ENCODE peak calls at places on chromosomes 1 and 21, in five cellular contexts. One of them, this sample, is unnamed. For H3K36me3, the result is how much of the 10 kb centered on the place peaks cover.

GRCh38 chr1:158833269-158833668 is 2.1 kb downstream of the MNDA start:
- DNase-seq in heart right ventricle: no peak
- DNase-seq in SJSA1: no peak
- DNase-seq in sigmoid colon: no peak
- DNase-seq in mesendoderm: no peak
- DNase-seq in this sample: no peak

GRCh38 chr1:68116643-68117235 is 66.3 kb upstream of the DIRAS3 start:
- DNase-seq in heart right ventricle: no peak
- DNase-seq in SJSA1: peak
- DNase-seq in sigmoid colon: no peak
- DNase-seq in mesendoderm: peak
- DNase-seq in this sample: no peak

GRCh38 chr1:184576822-184577790 is 177.6 kb downstream of the EDEM3 start:
- DNase-seq in heart right ventricle: no peak
- DNase-seq in SJSA1: no peak
- DNase-seq in sigmoid colon: no peak
- DNase-seq in mesendoderm: no peak
- DNase-seq in this sample: no peak

GRCh38 chr1:226697151-226697575 is 41.9 kb downstream of the ITPKB start:
- DNase-seq in heart right ventricle: no peak
- DNase-seq in SJSA1: no peak
- DNase-seq in sigmoid colon: no peak
- DNase-seq in mesendoderm: no peak
- DNase-seq in this sample: no peak

GRCh38 chr1:3468236-3469103 is 14.0 kb downstream of the ARHGEF16 start:
- DNase-seq in heart right ventricle: peak
- DNase-seq in SJSA1: peak
- DNase-seq in sigmoid colon: peak
- DNase-seq in mesendoderm: no peak
- DNase-seq in this sample: peak

GRCh38 chr1:226520640-226521355 is 27.8 kb upstream of the STUM start:
- DNase-seq in heart right ventricle: no peak
- DNase-seq in SJSA1: no peak
- DNase-seq in sigmoid colon: no peak
- DNase-seq in mesendoderm: no peak
- DNase-seq in this sample: no peak

GRCh38 chr1:101122452-101123166 is 97.0 kb upstream of the DPH5 start:
- DNase-seq in heart right ventricle: no peak
- DNase-seq in SJSA1: no peak
- DNase-seq in sigmoid colon: no peak
- DNase-seq in mesendoderm: no peak
- DNase-seq in this sample: no peak

GRCh38 chr21:34582506-34583150 is 32.3 kb downstream of the RCAN1 start:
- DNase-seq in heart right ventricle: peak
- DNase-seq in SJSA1: no peak
- DNase-seq in sigmoid colon: no peak
- DNase-seq in mesendoderm: peak
- DNase-seq in this sample: no peak

GRCh38 chr1:153880962-153881361 is 41.8 kb downstream of the GATAD2B start:
- DNase-seq in heart right ventricle: peak
- DNase-seq in SJSA1: peak
- DNase-seq in sigmoid colon: peak
- DNase-seq in mesendoderm: no peak
- DNase-seq in this sample: peak

GRCh38 chr1:35443768-35444518 is 113.3 kb downstream of the KIAA0319L start:
- DNase-seq in heart right ventricle: no peak
- DNase-seq in SJSA1: no peak
- DNase-seq in sigmoid colon: no peak
- DNase-seq in mesendoderm: peak
- DNase-seq in this sample: no peak

GRCh38 chr1:80217377-80217986 is 1211.0 kb upstream of the ADGRL4 start:
- DNase-seq in heart right ventricle: no peak
- DNase-seq in SJSA1: no peak
- DNase-seq in sigmoid colon: no peak
- DNase-seq in mesendoderm: peak
- DNase-seq in this sample: no peak

GRCh38 chr1:198030682-198031081 is 113.5 kb downstream of the LHX9 start:
- DNase-seq in heart right ventricle: no peak
- DNase-seq in SJSA1: no peak
- DNase-seq in sigmoid colon: no peak
- DNase-seq in mesendoderm: no peak
- DNase-seq in this sample: no peak

GRCh38 chr1:13992489-13993285 is 292.7 kb downstream of the PRDM2 start:
- DNase-seq in heart right ventricle: no peak
- DNase-seq in SJSA1: no peak
- DNase-seq in sigmoid colon: no peak
- DNase-seq in mesendoderm: peak
- DNase-seq in this sample: no peak

GRCh38 chr1:39262802-39263201 is 58.3 kb downstream of the MACF1 start:
- DNase-seq in heart right ventricle: no peak
- DNase-seq in SJSA1: no peak
- DNase-seq in sigmoid colon: no peak
- DNase-seq in mesendoderm: no peak
- DNase-seq in this sample: no peak

GRCh38 chr1:151131832-151132675 is 14.4 kb downstream of the SEMA6C start:
- DNase-seq in heart right ventricle: peak
- DNase-seq in SJSA1: no peak
- DNase-seq in sigmoid colon: peak
- DNase-seq in mesendoderm: peak
- DNase-seq in this sample: no peak

GRCh38 chr1:12021616-12022015 is 2.3 kb downstream of the MIIP start:
- DNase-seq in heart right ventricle: no peak
- DNase-seq in SJSA1: no peak
- DNase-seq in sigmoid colon: no peak
- DNase-seq in mesendoderm: no peak
- DNase-seq in this sample: no peak

GRCh38 chr1:24862775-24863483 is 67.1 kb downstream of the RUNX3 start:
- DNase-seq in heart right ventricle: no peak
- DNase-seq in SJSA1: no peak
- DNase-seq in sigmoid colon: no peak
- DNase-seq in mesendoderm: no peak
- DNase-seq in this sample: peak

GRCh38 chr1:178612261-178612660 is 99.4 kb downstream of the TEX35 start:
- DNase-seq in heart right ventricle: no peak
- DNase-seq in SJSA1: no peak
- DNase-seq in sigmoid colon: no peak
- DNase-seq in mesendoderm: no peak
- DNase-seq in this sample: no peak

GRCh38 chr1:177884499-177885021 is 85.3 kb downstream of the SEC16B start:
- DNase-seq in heart right ventricle: no peak
- DNase-seq in SJSA1: no peak
- DNase-seq in sigmoid colon: no peak
- DNase-seq in mesendoderm: no peak
- DNase-seq in this sample: no peak

GRCh38 chr1:225481738-225482137 is 53.9 kb upstream of the LBR start:
- DNase-seq in heart right ventricle: no peak
- DNase-seq in SJSA1: no peak
- DNase-seq in sigmoid colon: peak
- DNase-seq in mesendoderm: no peak
- DNase-seq in this sample: no peak

GRCh38 chr1:14242145-14242544 is 356.3 kb upstream of the KAZN start:
- DNase-seq in heart right ventricle: no peak
- DNase-seq in SJSA1: no peak
- DNase-seq in sigmoid colon: no peak
- DNase-seq in mesendoderm: no peak
- DNase-seq in this sample: no peak

GRCh38 chr21:45542242-45542666 is at the start of gene SLC19A1:
- DNase-seq in heart right ventricle: peak
- DNase-seq in SJSA1: peak
- DNase-seq in sigmoid colon: peak
- DNase-seq in mesendoderm: peak
- DNase-seq in this sample: peak

GRCh38 chr1:185292237-185292636 is 24.8 kb downstream of the IVNS1ABP start:
- DNase-seq in heart right ventricle: no peak
- DNase-seq in SJSA1: no peak
- DNase-seq in sigmoid colon: no peak
- DNase-seq in mesendoderm: no peak
- DNase-seq in this sample: peak

GRCh38 chr1:204081791-204082513 is 9.0 kb downstream of the SOX13 start:
- DNase-seq in heart right ventricle: no peak
- DNase-seq in SJSA1: no peak
- DNase-seq in sigmoid colon: peak
- DNase-seq in mesendoderm: no peak
- DNase-seq in this sample: no peak
- H3K4me3 ChIP-seq in heart right ventricle: no peak
- H3K4me3 ChIP-seq in SJSA1: no peak
- H3K4me3 ChIP-seq in sigmoid colon: no peak
- H3K4me3 ChIP-seq in mesendoderm: no peak
- H3K4me3 ChIP-seq in this sample: no peak

DNA sequence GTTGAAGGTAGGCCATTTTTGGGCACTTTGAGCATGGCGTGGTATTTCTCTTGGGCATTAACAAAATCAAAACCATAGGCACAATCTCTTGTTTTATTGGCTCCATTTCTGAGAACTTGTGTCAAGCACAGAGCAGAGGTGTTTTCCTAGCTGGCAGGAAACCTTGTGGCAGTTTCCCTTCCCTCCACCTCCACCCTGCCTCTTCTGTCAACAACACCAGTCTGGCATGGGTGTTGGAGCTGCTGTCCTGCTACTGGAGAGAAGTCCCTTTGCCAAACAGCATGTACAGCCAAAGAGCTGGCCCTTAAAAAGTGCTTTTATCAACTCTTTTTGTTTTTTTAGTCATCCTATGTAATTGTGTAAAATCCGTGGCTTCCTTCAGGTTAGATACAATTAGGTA is 16.0 kb downstream of the ATP1A1 start:
- DNase-seq in heart right ventricle: no peak
- DNase-seq in SJSA1: no peak
- DNase-seq in sigmoid colon: no peak
- DNase-seq in mesendoderm: no peak
- DNase-seq in this sample: no peak
- H3K27ac ChIP-seq in heart right ventricle: peak
- H3K27ac ChIP-seq in SJSA1: no peak
- H3K27ac ChIP-seq in sigmoid colon: no peak
- H3K27ac ChIP-seq in mesendoderm: no peak
- H3K27ac ChIP-seq in this sample: no peak

GRCh38 chr1:60911980-60912692 is 170.2 kb upstream of the NFIA start:
- DNase-seq in heart right ventricle: peak
- DNase-seq in SJSA1: no peak
- DNase-seq in sigmoid colon: no peak
- DNase-seq in mesendoderm: no peak
- DNase-seq in this sample: no peak
- H3K36me3 ChIP-seq in heart right ventricle: under half
- H3K36me3 ChIP-seq in SJSA1: under half
- H3K36me3 ChIP-seq in sigmoid colon: under half
- H3K36me3 ChIP-seq in mesendoderm: under half
- H3K36me3 ChIP-seq in this sample: under half

GRCh38 chr1:7479544-7479943 is 291.6 kb upstream of the VAMP3 start:
- DNase-seq in heart right ventricle: no peak
- DNase-seq in SJSA1: no peak
- DNase-seq in sigmoid colon: no peak
- DNase-seq in mesendoderm: no peak
- DNase-seq in this sample: peak

GRCh38 chr1:7477593-7477992 is 293.5 kb upstream of the VAMP3 start:
- DNase-seq in heart right ventricle: no peak
- DNase-seq in SJSA1: no peak
- DNase-seq in sigmoid colon: no peak
- DNase-seq in mesendoderm: no peak
- DNase-seq in this sample: no peak

GRCh38 chr1:7478797-7479499 is 292.1 kb upstream of the VAMP3 start:
- DNase-seq in heart right ventricle: peak
- DNase-seq in SJSA1: no peak
- DNase-seq in sigmoid colon: peak
- DNase-seq in mesendoderm: no peak
- DNase-seq in this sample: peak

GRCh38 chr1:7476861-7477534 is 294.1 kb upstream of the VAMP3 start:
- DNase-seq in heart right ventricle: no peak
- DNase-seq in SJSA1: no peak
- DNase-seq in sigmoid colon: no peak
- DNase-seq in mesendoderm: no peak
- DNase-seq in this sample: peak

GRCh38 chr1:7478142-7478796 is 292.8 kb upstream of the VAMP3 start:
- DNase-seq in heart right ventricle: no peak
- DNase-seq in SJSA1: no peak
- DNase-seq in sigmoid colon: no peak
- DNase-seq in mesendoderm: no peak
- DNase-seq in this sample: no peak
- H3K4me3 ChIP-seq in heart right ventricle: no peak
- H3K4me3 ChIP-seq in SJSA1: no peak
- H3K4me3 ChIP-seq in sigmoid colon: no peak
- H3K4me3 ChIP-seq in mesendoderm: no peak
- H3K4me3 ChIP-seq in this sample: no peak

This sample was measured in left lung.